ENCODE peak calls at places on chromosomes 7 and 10, in five cellular contexts. One of them, this sample, is unnamed.
A peak's percentile ranks its signal among the peaks of the same experiment; 100 is the strongest.

GRCh38 chr10:124719213-124719851 is 24.8 kb downstream of the FAM53B start:
- DNase-seq in iris pigment epithelial cell: peak; percentile 63
- DNase-seq in activated gamma-delta T cell treated with Interleukin-2 at 50 U/mL for 16 hours: peak; percentile 72
- DNase-seq in stromal cell of bone marrow: no peak
- DNase-seq in fibroblast of mammary gland: peak; percentile 59
- DNase-seq in this sample: no peak

GRCh38 chr10:79487296-79488194 is 24.8 kb upstream of the EIF5AL1 start:
- DNase-seq in iris pigment epithelial cell: peak; percentile 66
- DNase-seq in activated gamma-delta T cell treated with Interleukin-2 at 50 U/mL for 16 hours: peak; percentile 11
- DNase-seq in stromal cell of bone marrow: no peak
- DNase-seq in fibroblast of mammary gland: peak; percentile 56
- DNase-seq in this sample: no peak

GRCh38 chr10:111107023-111107422 is 30.2 kb downstream of the ADRA2A start:
- DNase-seq in iris pigment epithelial cell: no peak
- DNase-seq in activated gamma-delta T cell treated with Interleukin-2 at 50 U/mL for 16 hours: no peak
- DNase-seq in stromal cell of bone marrow: no peak
- DNase-seq in fibroblast of mammary gland: no peak
- DNase-seq in this sample: no peak

GRCh38 chr10:97921581-97922377 is 72.1 kb downstream of the GOLGA7B start:
- DNase-seq in iris pigment epithelial cell: peak; percentile 1
- DNase-seq in activated gamma-delta T cell treated with Interleukin-2 at 50 U/mL for 16 hours: no peak
- DNase-seq in stromal cell of bone marrow: no peak
- DNase-seq in fibroblast of mammary gland: peak; percentile 38
- DNase-seq in this sample: no peak

GRCh38 chr7:64946772-64947171 is 43.7 kb downstream of the ZNF273 start:
- DNase-seq in iris pigment epithelial cell: peak; percentile 15
- DNase-seq in activated gamma-delta T cell treated with Interleukin-2 at 50 U/mL for 16 hours: no peak
- DNase-seq in stromal cell of bone marrow: peak; percentile 2
- DNase-seq in fibroblast of mammary gland: peak; percentile 12
- DNase-seq in this sample: no peak

GRCh38 chr7:70640266-70640833 is 491.6 kb upstream of the GALNT17 start:
- DNase-seq in iris pigment epithelial cell: peak; percentile 12
- DNase-seq in activated gamma-delta T cell treated with Interleukin-2 at 50 U/mL for 16 hours: no peak
- DNase-seq in stromal cell of bone marrow: peak; percentile 23
- DNase-seq in fibroblast of mammary gland: peak; percentile 47
- DNase-seq in this sample: no peak

GRCh38 chr10:132518572-132519381 is 18.8 kb upstream of the INPP5A start:
- DNase-seq in iris pigment epithelial cell: no peak
- DNase-seq in activated gamma-delta T cell treated with Interleukin-2 at 50 U/mL for 16 hours: no peak
- DNase-seq in stromal cell of bone marrow: no peak
- DNase-seq in fibroblast of mammary gland: no peak
- DNase-seq in this sample: peak; percentile 78

GRCh38 chr10:119333146-119333792 is 125.9 kb downstream of the GRK5 start:
- DNase-seq in iris pigment epithelial cell: peak; percentile 56
- DNase-seq in activated gamma-delta T cell treated with Interleukin-2 at 50 U/mL for 16 hours: peak; percentile 63
- DNase-seq in stromal cell of bone marrow: no peak
- DNase-seq in fibroblast of mammary gland: peak; percentile 52
- DNase-seq in this sample: no peak

GRCh38 chr10:99812177-99812576 is 29.7 kb downstream of the ABCC2 start:
- DNase-seq in iris pigment epithelial cell: no peak
- DNase-seq in activated gamma-delta T cell treated with Interleukin-2 at 50 U/mL for 16 hours: no peak
- DNase-seq in stromal cell of bone marrow: no peak
- DNase-seq in fibroblast of mammary gland: no peak
- DNase-seq in this sample: no peak

GRCh38 chr7:47344171-47344955 is 237.5 kb downstream of the TNS3 start:
- DNase-seq in iris pigment epithelial cell: no peak
- DNase-seq in activated gamma-delta T cell treated with Interleukin-2 at 50 U/mL for 16 hours: no peak
- DNase-seq in stromal cell of bone marrow: no peak
- DNase-seq in fibroblast of mammary gland: no peak
- DNase-seq in this sample: no peak

GRCh38 chr7:23273141-23273599 is 26.0 kb upstream of the MALSU1 start:
- DNase-seq in iris pigment epithelial cell: peak; percentile 95
- DNase-seq in activated gamma-delta T cell treated with Interleukin-2 at 50 U/mL for 16 hours: peak; percentile 88
- DNase-seq in stromal cell of bone marrow: peak; percentile 28
- DNase-seq in fibroblast of mammary gland: peak; percentile 82
- DNase-seq in this sample: peak; percentile 96

GRCh38 chr10:117651121-117651520 is 108.6 kb downstream of the EMX2 start:
- DNase-seq in iris pigment epithelial cell: no peak
- DNase-seq in activated gamma-delta T cell treated with Interleukin-2 at 50 U/mL for 16 hours: no peak
- DNase-seq in stromal cell of bone marrow: no peak
- DNase-seq in fibroblast of mammary gland: no peak
- DNase-seq in this sample: no peak

GRCh38 chr10:27285093-27285492 is 44.5 kb upstream of the ACBD5 start:
- DNase-seq in iris pigment epithelial cell: peak; percentile 8
- DNase-seq in activated gamma-delta T cell treated with Interleukin-2 at 50 U/mL for 16 hours: peak; percentile 13
- DNase-seq in stromal cell of bone marrow: peak; percentile 6
- DNase-seq in fibroblast of mammary gland: peak; percentile 5
- DNase-seq in this sample: no peak

GRCh38 chr10:122688293-122688989 is 11.2 kb downstream of the C10orf120 start:
- DNase-seq in iris pigment epithelial cell: no peak
- DNase-seq in activated gamma-delta T cell treated with Interleukin-2 at 50 U/mL for 16 hours: no peak
- DNase-seq in stromal cell of bone marrow: peak; percentile 30
- DNase-seq in fibroblast of mammary gland: peak; percentile 7
- DNase-seq in this sample: no peak

GRCh38 chr10:35367107-35367859 is 31.0 kb downstream of the CCNY start:
- DNase-seq in iris pigment epithelial cell: no peak
- DNase-seq in activated gamma-delta T cell treated with Interleukin-2 at 50 U/mL for 16 hours: no peak
- DNase-seq in stromal cell of bone marrow: no peak
- DNase-seq in fibroblast of mammary gland: no peak
- DNase-seq in this sample: no peak

GRCh38 chr7:27181795-27182275 is 3.2 kb downstream of the HOXA11 start:
- DNase-seq in iris pigment epithelial cell: no peak
- DNase-seq in activated gamma-delta T cell treated with Interleukin-2 at 50 U/mL for 16 hours: no peak
- DNase-seq in stromal cell of bone marrow: no peak
- DNase-seq in fibroblast of mammary gland: no peak
- DNase-seq in this sample: no peak

GRCh38 chr7:42156957-42157721 is 79.9 kb downstream of the GLI3 start:
- DNase-seq in iris pigment epithelial cell: no peak
- DNase-seq in activated gamma-delta T cell treated with Interleukin-2 at 50 U/mL for 16 hours: no peak
- DNase-seq in stromal cell of bone marrow: no peak
- DNase-seq in fibroblast of mammary gland: no peak
- DNase-seq in this sample: no peak

GRCh38 chr7:73555411-73555982 is 2.0 kb downstream of the BCL7B start:
- DNase-seq in iris pigment epithelial cell: no peak
- DNase-seq in activated gamma-delta T cell treated with Interleukin-2 at 50 U/mL for 16 hours: no peak
- DNase-seq in stromal cell of bone marrow: no peak
- DNase-seq in fibroblast of mammary gland: no peak
- DNase-seq in this sample: no peak

GRCh38 chr10:97016728-97017473 is 168.9 kb downstream of the SLIT1 start:
- DNase-seq in iris pigment epithelial cell: no peak
- DNase-seq in activated gamma-delta T cell treated with Interleukin-2 at 50 U/mL for 16 hours: no peak
- DNase-seq in stromal cell of bone marrow: no peak
- DNase-seq in fibroblast of mammary gland: no peak
- DNase-seq in this sample: no peak

GRCh38 chr7:114312649-114313048 is 102.0 kb upstream of the FOXP2 start:
- DNase-seq in iris pigment epithelial cell: peak; percentile 1
- DNase-seq in activated gamma-delta T cell treated with Interleukin-2 at 50 U/mL for 16 hours: no peak
- DNase-seq in stromal cell of bone marrow: no peak
- DNase-seq in fibroblast of mammary gland: no peak
- DNase-seq in this sample: no peak

GRCh38 chr10:132460691-132461090 is 63.7 kb downstream of the PWWP2B start:
- DNase-seq in iris pigment epithelial cell: no peak
- DNase-seq in activated gamma-delta T cell treated with Interleukin-2 at 50 U/mL for 16 hours: no peak
- DNase-seq in stromal cell of bone marrow: no peak
- DNase-seq in fibroblast of mammary gland: no peak
- DNase-seq in this sample: no peak

GRCh38 chr7:13179011-13179574 is 491.7 kb downstream of the ARL4A start:
- DNase-seq in iris pigment epithelial cell: peak; percentile 8
- DNase-seq in activated gamma-delta T cell treated with Interleukin-2 at 50 U/mL for 16 hours: no peak
- DNase-seq in stromal cell of bone marrow: no peak
- DNase-seq in fibroblast of mammary gland: peak; percentile 12
- DNase-seq in this sample: no peak

GRCh38 chr10:88150338-88150737 is 286.9 kb downstream of the PTEN start:
- DNase-seq in iris pigment epithelial cell: peak; percentile 82
- DNase-seq in activated gamma-delta T cell treated with Interleukin-2 at 50 U/mL for 16 hours: no peak
- DNase-seq in stromal cell of bone marrow: peak; percentile 44
- DNase-seq in fibroblast of mammary gland: peak; percentile 87
- DNase-seq in this sample: no peak

GRCh38 chr10:59741048-59741447 is 12.2 kb downstream of the MRLN start:
- DNase-seq in iris pigment epithelial cell: no peak
- DNase-seq in activated gamma-delta T cell treated with Interleukin-2 at 50 U/mL for 16 hours: no peak
- DNase-seq in stromal cell of bone marrow: no peak
- DNase-seq in fibroblast of mammary gland: no peak
- DNase-seq in this sample: no peak

GRCh38 chr10:49550563-49550962 is 11.6 kb upstream of the ERCC6 start:
- DNase-seq in iris pigment epithelial cell: peak; percentile 82
- DNase-seq in activated gamma-delta T cell treated with Interleukin-2 at 50 U/mL for 16 hours: no peak
- DNase-seq in stromal cell of bone marrow: peak; percentile 64
- DNase-seq in fibroblast of mammary gland: peak; percentile 74
- DNase-seq in this sample: peak; percentile 76

GRCh38 chr10:113226404-113226803 is 276.4 kb downstream of the TCF7L2 start:
- DNase-seq in iris pigment epithelial cell: no peak
- DNase-seq in activated gamma-delta T cell treated with Interleukin-2 at 50 U/mL for 16 hours: no peak
- DNase-seq in stromal cell of bone marrow: no peak
- DNase-seq in fibroblast of mammary gland: no peak
- DNase-seq in this sample: no peak

GRCh38 chr7:1092806-1093505 is 5.0 kb downstream of the GPER1 start:
- DNase-seq in iris pigment epithelial cell: no peak
- DNase-seq in activated gamma-delta T cell treated with Interleukin-2 at 50 U/mL for 16 hours: no peak
- DNase-seq in stromal cell of bone marrow: no peak
- DNase-seq in fibroblast of mammary gland: no peak
- DNase-seq in this sample: no peak

GRCh38 chr7:148503900-148504487 is 86.6 kb upstream of the C7orf33 start:
- DNase-seq in iris pigment epithelial cell: peak; percentile 35
- DNase-seq in activated gamma-delta T cell treated with Interleukin-2 at 50 U/mL for 16 hours: no peak
- DNase-seq in stromal cell of bone marrow: peak; percentile 13
- DNase-seq in fibroblast of mammary gland: peak; percentile 56
- DNase-seq in this sample: no peak

This sample was measured in RWPE2.